ENCODE peak calls at places on chromosome 9, in five cellular contexts. F is GM23338, B is Panc1, M is K562, I is SK-N-SH. G is an unnamed sample.

GRCh38 chr9:136326777-136327312 is 494 bp upstream of the GPSM1 start:
- DNase-seq in F (no peak), M (no peak), B (no peak), I (no peak), G (no peak)

GRCh38 chr9:17988489-17988888 is 409.6 kb downstream of the SH3GL2 start:
- DNase-seq in I (no peak), F (no peak), B (no peak), M (no peak), G (no peak)

GRCh38 chr9:692636-693459 is 148.6 kb upstream of the DMRT1 start:
- DNase-seq in I (no peak), B (no peak), F (no peak), M (no peak), G (no peak)

GRCh38 chr9:19994296-19994695 is 205.5 kb upstream of the SLC24A2 start:
- DNase-seq in I (no peak), B (no peak), M (no peak), F (no peak), G (no peak)

GRCh38 chr9:114258866-114259799 is 63.8 kb upstream of the ORM1 start:
- DNase-seq in M (no peak), B (no peak), F (no peak), I (no peak), G (no peak)

GRCh38 chr9:33620738-33621439 is 96.8 kb downstream of the ANKRD18B start:
- DNase-seq in M (no peak), F (no peak), I (no peak), B (no peak), G (no peak)

GRCh38 chr9:89473762-89474469 is 24.0 kb downstream of the SEMA4D start:
- DNase-seq in M (no peak), F (no peak), B (no peak), I (no peak), G (no peak)

GRCh38 chr9:97506787-97507186 is 5.3 kb downstream of the TMOD1 start:
- DNase-seq in M (no peak), F (no peak), I (no peak), B (no peak), G (no peak)

GRCh38 chr9:101254733-101255473 is 129.9 kb downstream of the BAAT start:
- DNase-seq in M (no peak), I (no peak), B (no peak), F (no peak), G (no peak)

GRCh38 chr9:133523096-133523495 is 1.7 kb downstream of the MYMK start:
- DNase-seq in B (no peak), F (no peak), I (no peak), M (no peak), G (no peak)

GRCh38 chr9:133525677-133526076 is 918 bp upstream of the MYMK start:
- DNase-seq in I (no peak), B (no peak), M (no peak), F (no peak), G (no peak)

GRCh38 chr9:133524679-133525228 is at the start of gene MYMK:
- DNase-seq in I (no peak), B (no peak), M (no peak), F (no peak), G (no peak)

GRCh38 chr9:133522073-133522910 is 2.5 kb downstream of the MYMK start:
- DNase-seq in M (no peak), F (no peak), I (peak; percentile 48), B (no peak), G (no peak)

DNA sequence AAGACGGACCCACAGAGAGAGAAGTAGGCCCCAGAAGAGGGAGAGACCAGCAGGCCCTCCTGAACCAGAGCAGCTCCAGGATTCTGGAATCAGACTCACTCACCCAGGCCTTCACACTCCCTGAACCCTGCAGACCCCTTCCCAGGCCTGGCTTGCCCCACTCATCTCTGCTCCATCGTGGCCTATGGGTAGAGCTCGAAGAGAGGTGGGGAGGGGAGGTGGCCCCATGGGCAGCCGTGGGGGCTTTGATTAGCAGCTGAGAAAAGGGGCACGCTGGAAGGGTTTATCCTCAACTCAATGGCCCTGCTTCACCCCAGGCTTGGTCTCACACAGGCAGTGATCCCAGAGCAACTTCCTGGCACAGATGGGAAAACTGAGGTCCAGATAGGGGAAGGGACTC is 613 bp downstream of the MYMK start:
- DNase-seq in B (no peak), I (no peak), M (no peak), F (no peak), G (no peak)
- H3K27me3 ChIP-seq in B (no peaks in the 10 kb centered on the region), I (no peaks in the 10 kb centered on the region), M (peaks cover 55% of the 10 kb centered on the region), F (no peaks in the 10 kb centered on the region), G (peaks cover 4% of the 10 kb centered on the region)

DNA sequence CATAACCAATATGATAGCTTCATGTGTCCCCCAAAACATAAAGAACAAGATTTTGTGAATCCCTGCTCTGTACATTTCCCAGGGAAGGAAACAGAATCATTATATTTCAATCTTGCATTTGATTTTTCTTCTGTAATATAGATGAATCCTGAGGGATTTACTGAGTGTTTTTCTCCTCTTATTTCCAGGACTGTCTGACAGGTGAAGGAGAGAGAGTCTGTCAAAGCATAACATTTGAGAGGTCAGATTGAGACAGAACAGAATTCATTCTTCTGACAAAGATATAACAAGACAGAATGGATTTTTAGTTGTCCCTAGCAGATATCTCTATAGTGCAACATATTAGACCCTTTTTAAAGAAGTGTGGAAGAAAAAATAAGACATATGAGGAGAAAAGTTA is 354.5 kb upstream of the IZUMO3 start:
- DNase-seq in B (no peak), I (no peak), F (no peak), M (no peak), G (no peak)
- TF ChIP-seq CTCF in B (no peak), I (no peak), F (no peak), M (no peak), G (no peak)

DNA sequence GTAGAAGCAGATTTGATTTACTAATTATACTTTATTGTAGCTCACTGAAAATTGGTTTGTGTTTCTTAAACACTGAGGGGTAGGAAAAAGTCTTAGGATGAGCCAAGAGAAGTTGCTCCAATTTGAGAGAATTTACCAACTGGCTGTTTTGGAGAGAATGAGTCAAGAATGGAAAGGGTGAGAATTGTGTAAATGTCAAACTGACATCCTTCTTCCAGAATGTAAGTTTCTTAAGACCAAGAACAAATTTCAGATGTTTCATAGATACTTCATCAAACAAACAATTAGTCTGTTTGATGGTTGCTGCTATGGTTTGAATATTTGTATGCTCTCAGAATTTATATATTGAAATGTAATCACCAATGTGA is 106.2 kb upstream of the TXNDC8 start:
- DNase-seq in B (no peak), F (no peak), M (no peak), I (no peak), G (no peak)
- TF ChIP-seq REST in B (no peak), F (no peak), M (no peak), I (no peak), G (no peak)

GRCh38 chr9:76007935-76008334 is 117.5 kb downstream of the PCSK5 start:
- DNase-seq in I (no peak), B (no peak), M (no peak), F (no peak), G (no peak)
- H3K27me3 ChIP-seq in I (no peaks in the 10 kb centered on the region), B (no peaks in the 10 kb centered on the region), M (no peaks in the 10 kb centered on the region), F (no peaks in the 10 kb centered on the region), G (no peaks in the 10 kb centered on the region)

GRCh38 chr9:72410214-72410613 is 45.2 kb upstream of the ZFAND5 start:
- DNase-seq in M (no peak), I (no peak), F (no peak), B (no peak), G (no peak)

GRCh38 chr9:72412483-72413040 is 47.6 kb upstream of the ZFAND5 start:
- DNase-seq in F (no peak), I (no peak), M (no peak), B (no peak), G (peak; percentile 28)

GRCh38 chr9:72415948-72416347 is 50.9 kb upstream of the ZFAND5 start:
- DNase-seq in M (no peak), I (no peak), F (no peak), B (no peak), G (no peak)

DNA sequence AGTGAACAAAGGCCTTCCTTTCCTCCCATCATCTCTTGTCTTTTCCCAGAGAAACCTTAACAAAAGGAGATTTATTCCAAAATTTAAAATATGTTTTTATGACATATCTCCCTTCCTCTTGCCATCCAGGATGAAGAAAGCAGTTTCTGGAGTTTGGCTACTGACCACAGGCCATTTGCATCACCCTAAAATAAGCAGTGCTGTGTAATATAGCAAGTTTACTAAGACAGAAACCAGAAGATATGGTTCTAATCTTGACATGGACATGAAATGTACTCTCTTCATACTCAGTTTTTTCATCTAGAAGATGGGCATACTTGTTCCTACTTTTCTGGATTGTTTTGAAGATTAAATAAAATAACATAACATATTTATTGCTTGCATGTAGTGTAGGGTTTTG is 50.2 kb upstream of the ZFAND5 start:
- DNase-seq in B (no peak), F (no peak), I (no peak), M (no peak), G (no peak)
- TF ChIP-seq CTCF in B (no peak), F (no peak), I (no peak), M (no peak), G (no peak)

GRCh38 chr9:125529589-125530515 is 177.2 kb downstream of the MAPKAP1 start:
- DNase-seq in F (peak; percentile 31), M (no peak), I (no peak), B (no peak), G (no peak)
- TF ChIP-seq REST in F (no peak), M (no peak), I (no peak), B (no peak), G (no peak)

GRCh38 chr9:123985869-123986268 is 25.7 kb upstream of the LHX2 start:
- DNase-seq in I (no peak), F (no peak), M (no peak), B (no peak), G (no peak)
- H3K27me3 ChIP-seq in I (peaks cover 50% of the 10 kb centered on the region), F (peaks cover 9% of the 10 kb centered on the region), M (peaks cover 24% of the 10 kb centered on the region), B (peaks cover 3% of the 10 kb centered on the region), G (peaks cover 5% of the 10 kb centered on the region)

GRCh38 chr9:6584881-6585597 is 60.5 kb downstream of the GLDC start:
- DNase-seq in F (peak; percentile 46), M (no peak), I (peak; percentile 30), B (no peak), G (no peak)
- TF ChIP-seq CTCF in F (peak; percentile 70), M (no peak), I (peak; percentile 67), B (peak; percentile 23), G (peak; percentile 26)

DNA sequence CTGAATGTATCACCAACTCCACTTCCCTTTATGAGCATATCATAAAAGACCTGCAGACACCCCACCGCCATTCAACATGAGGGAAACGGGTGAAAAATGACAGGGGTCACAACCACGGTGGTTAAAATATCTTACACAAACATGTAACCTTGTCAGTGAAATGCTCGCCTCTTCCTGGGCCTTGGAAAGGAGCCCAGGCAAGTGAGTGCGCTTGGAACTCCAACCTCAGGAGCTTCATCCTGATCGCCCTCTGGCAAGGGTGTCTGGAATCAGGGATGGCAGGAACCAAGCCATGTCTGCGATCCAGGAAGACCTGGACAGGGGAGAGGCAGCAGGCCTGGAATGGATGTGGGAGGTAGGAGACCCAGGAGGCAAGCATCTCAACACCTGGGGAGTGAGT is 282.7 kb downstream of the GAS1 start:
- DNase-seq in M (no peak), B (no peak), I (no peak), F (no peak), G (no peak)
- TF ChIP-seq REST in M (no peak), B (no peak), I (no peak), F (no peak), G (no peak)

DNA sequence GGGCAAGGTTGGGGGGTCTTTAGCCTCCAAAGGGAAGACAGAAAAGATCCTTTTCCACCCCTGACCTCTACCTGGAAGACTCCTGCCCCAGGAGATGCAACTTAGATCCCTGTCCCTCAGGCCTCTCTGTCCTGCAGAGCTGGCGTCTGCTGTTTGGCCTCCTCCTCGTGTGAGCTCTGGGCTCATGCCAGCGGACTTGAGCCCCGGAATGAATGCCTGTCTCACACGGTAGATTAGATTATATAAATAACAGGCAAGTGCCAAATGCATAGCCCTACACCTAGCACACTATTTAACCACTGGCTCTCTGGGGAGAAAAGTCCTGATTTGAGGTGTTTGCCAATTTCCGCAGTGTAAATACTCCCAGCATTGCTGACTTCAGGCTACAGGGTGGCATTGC is 1.4 kb upstream of the WNK2 start:
- DNase-seq in F (no peak), B (no peak), I (no peak), M (no peak), G (no peak)
- H3K27me3 ChIP-seq in F (peaks cover 29% of the 10 kb centered on the region), B (no peaks in the 10 kb centered on the region), I (peaks cover 15% of the 10 kb centered on the region), M (peaks cover 45% of the 10 kb centered on the region), G (peaks cover 52% of the 10 kb centered on the region)